ENCODE peak calls at places on chromosomes 3 and 15, in nine cellular contexts. One of them, this sample, is unnamed. For H3K9me3, the result is how much of the 10 kb centered on the place peaks cover.

GRCh38 chr3:8985876-8986275 is 22.6 kb upstream of the RAD18 start:
- DNase-seq in hepatocyte: no peak
- DNase-seq in DND-41: no peak
- DNase-seq in mammary epithelial cell: no peak
- DNase-seq in MM.1S: no peak
- DNase-seq in testis: no peak
- DNase-seq in heart right ventricle: no peak
- DNase-seq in stomach: no peak
- DNase-seq in effector memory CD4-positive, alpha-beta T cell: no peak
- DNase-seq in this sample: no peak

GRCh38 chr3:147118611-147119010 is 287.7 kb downstream of the ZIC4 start:
- DNase-seq in hepatocyte: no peak
- DNase-seq in DND-41: no peak
- DNase-seq in mammary epithelial cell: no peak
- DNase-seq in MM.1S: no peak
- DNase-seq in testis: no peak
- DNase-seq in heart right ventricle: no peak
- DNase-seq in stomach: no peak
- DNase-seq in effector memory CD4-positive, alpha-beta T cell: no peak
- DNase-seq in this sample: no peak

GRCh38 chr3:59709702-59710555 is 660.1 kb upstream of the CFAP20DC start:
- DNase-seq in hepatocyte: no peak
- DNase-seq in DND-41: peak
- DNase-seq in mammary epithelial cell: no peak
- DNase-seq in MM.1S: peak
- DNase-seq in testis: peak
- DNase-seq in heart right ventricle: peak
- DNase-seq in stomach: peak
- DNase-seq in effector memory CD4-positive, alpha-beta T cell: no peak
- DNase-seq in this sample: peak

GRCh38 chr15:38928431-38928830 is 363.8 kb upstream of the RASGRP1 start:
- DNase-seq in hepatocyte: no peak
- DNase-seq in DND-41: no peak
- DNase-seq in mammary epithelial cell: no peak
- DNase-seq in MM.1S: no peak
- DNase-seq in testis: no peak
- DNase-seq in heart right ventricle: no peak
- DNase-seq in stomach: no peak
- DNase-seq in effector memory CD4-positive, alpha-beta T cell: no peak
- DNase-seq in this sample: no peak

GRCh38 chr3:184031187-184031792 is at the start of gene HTR3D:
- DNase-seq in hepatocyte: no peak
- DNase-seq in DND-41: no peak
- DNase-seq in mammary epithelial cell: no peak
- DNase-seq in MM.1S: no peak
- DNase-seq in testis: no peak
- DNase-seq in heart right ventricle: no peak
- DNase-seq in stomach: no peak
- DNase-seq in effector memory CD4-positive, alpha-beta T cell: no peak
- DNase-seq in this sample: no peak

GRCh38 chr3:11661827-11662226 is 18.1 kb upstream of the VGLL4 start:
- DNase-seq in hepatocyte: no peak
- DNase-seq in DND-41: no peak
- DNase-seq in mammary epithelial cell: peak
- DNase-seq in MM.1S: no peak
- DNase-seq in testis: no peak
- DNase-seq in heart right ventricle: no peak
- DNase-seq in stomach: no peak
- DNase-seq in effector memory CD4-positive, alpha-beta T cell: no peak
- DNase-seq in this sample: no peak

GRCh38 chr3:129756871-129757270 is 136.6 kb downstream of the TMCC1 start:
- DNase-seq in hepatocyte: no peak
- DNase-seq in DND-41: no peak
- DNase-seq in mammary epithelial cell: no peak
- DNase-seq in MM.1S: no peak
- DNase-seq in testis: no peak
- DNase-seq in heart right ventricle: no peak
- DNase-seq in stomach: no peak
- DNase-seq in effector memory CD4-positive, alpha-beta T cell: no peak
- DNase-seq in this sample: no peak

GRCh38 chr3:154334973-154335420 is 10.7 kb upstream of the DHX36 start:
- DNase-seq in hepatocyte: peak
- DNase-seq in DND-41: no peak
- DNase-seq in mammary epithelial cell: peak
- DNase-seq in MM.1S: peak
- DNase-seq in testis: no peak
- DNase-seq in heart right ventricle: no peak
- DNase-seq in stomach: no peak
- DNase-seq in effector memory CD4-positive, alpha-beta T cell: no peak
- DNase-seq in this sample: no peak

GRCh38 chr15:19987389-19988048 is 554.1 kb downstream of the GOLGA6L6 start:
- DNase-seq in hepatocyte: no peak
- DNase-seq in DND-41: peak
- DNase-seq in mammary epithelial cell: no peak
- DNase-seq in MM.1S: no peak
- DNase-seq in testis: peak
- DNase-seq in heart right ventricle: no peak
- DNase-seq in stomach: no peak
- DNase-seq in effector memory CD4-positive, alpha-beta T cell: no peak
- DNase-seq in this sample: no peak

GRCh38 chr3:48634661-48635221 is 520 bp downstream of the SLC26A6 start:
- DNase-seq in hepatocyte: peak
- DNase-seq in DND-41: peak
- DNase-seq in mammary epithelial cell: peak
- DNase-seq in MM.1S: peak
- DNase-seq in testis: peak
- DNase-seq in heart right ventricle: peak
- DNase-seq in stomach: peak
- DNase-seq in effector memory CD4-positive, alpha-beta T cell: peak
- DNase-seq in this sample: peak

GRCh38 chr3:9778518-9779129 is 8.9 kb upstream of the CAMK1 start:
- DNase-seq in hepatocyte: no peak
- DNase-seq in DND-41: no peak
- DNase-seq in mammary epithelial cell: no peak
- DNase-seq in MM.1S: no peak
- DNase-seq in testis: no peak
- DNase-seq in heart right ventricle: no peak
- DNase-seq in stomach: no peak
- DNase-seq in effector memory CD4-positive, alpha-beta T cell: no peak
- DNase-seq in this sample: no peak

GRCh38 chr3:4977001-4977888 is 2.0 kb upstream of the BHLHE40 start:
- DNase-seq in hepatocyte: peak
- DNase-seq in DND-41: peak
- DNase-seq in mammary epithelial cell: peak
- DNase-seq in MM.1S: peak
- DNase-seq in testis: peak
- DNase-seq in heart right ventricle: peak
- DNase-seq in stomach: peak
- DNase-seq in effector memory CD4-positive, alpha-beta T cell: peak
- DNase-seq in this sample: peak

GRCh38 chr3:156674911-156675743 is 737 bp downstream of the TIPARP start:
- DNase-seq in hepatocyte: peak
- DNase-seq in DND-41: peak
- DNase-seq in mammary epithelial cell: peak
- DNase-seq in MM.1S: peak
- DNase-seq in testis: peak
- DNase-seq in heart right ventricle: peak
- DNase-seq in stomach: peak
- DNase-seq in effector memory CD4-positive, alpha-beta T cell: peak
- DNase-seq in this sample: peak

GRCh38 chr3:111717601-111718000 is 122.5 kb upstream of the ZBED2 start:
- DNase-seq in hepatocyte: peak
- DNase-seq in DND-41: peak
- DNase-seq in mammary epithelial cell: peak
- DNase-seq in MM.1S: peak
- DNase-seq in testis: peak
- DNase-seq in heart right ventricle: peak
- DNase-seq in stomach: peak
- DNase-seq in effector memory CD4-positive, alpha-beta T cell: peak
- DNase-seq in this sample: peak

DNA sequence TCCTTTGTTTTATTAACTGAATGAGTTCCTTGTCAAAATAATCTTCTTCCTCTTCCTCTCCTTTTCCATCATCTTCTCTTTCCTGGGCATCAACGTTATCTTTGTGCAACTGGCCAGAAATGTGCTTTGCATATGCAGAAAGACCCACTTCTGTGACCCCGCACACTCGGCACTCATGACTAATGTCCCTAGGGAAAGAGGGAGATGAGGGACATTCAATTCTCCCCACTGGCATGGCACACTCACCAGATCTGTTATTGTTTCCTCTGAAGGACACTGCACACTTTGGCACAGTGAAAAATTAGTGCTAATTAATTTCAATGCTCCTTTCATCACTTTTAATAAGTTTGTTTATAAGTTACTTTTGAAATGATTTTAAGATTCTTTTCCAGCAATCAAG is 34.0 kb downstream of the ZNF106 start:
- DNase-seq in hepatocyte: no peak
- DNase-seq in DND-41: no peak
- DNase-seq in mammary epithelial cell: no peak
- DNase-seq in MM.1S: no peak
- DNase-seq in testis: no peak
- DNase-seq in heart right ventricle: peak
- DNase-seq in stomach: no peak
- DNase-seq in effector memory CD4-positive, alpha-beta T cell: no peak
- DNase-seq in this sample: no peak
- H3K4me3 ChIP-seq in hepatocyte: peak
- H3K4me3 ChIP-seq in DND-41: no peak
- H3K4me3 ChIP-seq in mammary epithelial cell: no peak
- H3K4me3 ChIP-seq in MM.1S: no peak
- H3K4me3 ChIP-seq in testis: no peak
- H3K4me3 ChIP-seq in heart right ventricle: peak
- H3K4me3 ChIP-seq in stomach: no peak
- H3K4me3 ChIP-seq in effector memory CD4-positive, alpha-beta T cell: no peak
- H3K4me3 ChIP-seq in this sample: no peak

GRCh38 chr15:81161851-81162250 is 27.8 kb downstream of the CFAP161 start:
- DNase-seq in hepatocyte: no peak
- DNase-seq in DND-41: no peak
- DNase-seq in mammary epithelial cell: no peak
- DNase-seq in MM.1S: no peak
- DNase-seq in testis: no peak
- DNase-seq in heart right ventricle: no peak
- DNase-seq in stomach: no peak
- DNase-seq in effector memory CD4-positive, alpha-beta T cell: no peak
- DNase-seq in this sample: no peak

GRCh38 chr15:81163961-81164800 is 30.1 kb downstream of the CFAP161 start:
- DNase-seq in hepatocyte: no peak
- DNase-seq in DND-41: peak
- DNase-seq in mammary epithelial cell: peak
- DNase-seq in MM.1S: no peak
- DNase-seq in testis: no peak
- DNase-seq in heart right ventricle: no peak
- DNase-seq in stomach: no peak
- DNase-seq in effector memory CD4-positive, alpha-beta T cell: no peak
- DNase-seq in this sample: no peak

GRCh38 chr15:81166949-81167816 is 29.5 kb upstream of the IL16 start:
- DNase-seq in hepatocyte: no peak
- DNase-seq in DND-41: no peak
- DNase-seq in mammary epithelial cell: no peak
- DNase-seq in MM.1S: no peak
- DNase-seq in testis: peak
- DNase-seq in heart right ventricle: peak
- DNase-seq in stomach: no peak
- DNase-seq in effector memory CD4-positive, alpha-beta T cell: no peak
- DNase-seq in this sample: no peak

GRCh38 chr15:81168680-81169079 is 28.0 kb upstream of the IL16 start:
- DNase-seq in hepatocyte: no peak
- DNase-seq in DND-41: no peak
- DNase-seq in mammary epithelial cell: no peak
- DNase-seq in MM.1S: no peak
- DNase-seq in testis: no peak
- DNase-seq in heart right ventricle: no peak
- DNase-seq in stomach: no peak
- DNase-seq in effector memory CD4-positive, alpha-beta T cell: no peak
- DNase-seq in this sample: no peak

GRCh38 chr15:81165565-81165964 is 31.1 kb upstream of the IL16 start:
- DNase-seq in hepatocyte: no peak
- DNase-seq in DND-41: no peak
- DNase-seq in mammary epithelial cell: peak
- DNase-seq in MM.1S: no peak
- DNase-seq in testis: no peak
- DNase-seq in heart right ventricle: no peak
- DNase-seq in stomach: no peak
- DNase-seq in effector memory CD4-positive, alpha-beta T cell: no peak
- DNase-seq in this sample: no peak
- H3K9me3 ChIP-seq in hepatocyte: under half
- H3K9me3 ChIP-seq in DND-41: under half
- H3K9me3 ChIP-seq in mammary epithelial cell: under half
- H3K9me3 ChIP-seq in MM.1S: under half
- H3K9me3 ChIP-seq in testis: under half
- H3K9me3 ChIP-seq in heart right ventricle: under half
- H3K9me3 ChIP-seq in stomach: under half
- H3K9me3 ChIP-seq in effector memory CD4-positive, alpha-beta T cell: under half
- H3K9me3 ChIP-seq in this sample: under half

DNA sequence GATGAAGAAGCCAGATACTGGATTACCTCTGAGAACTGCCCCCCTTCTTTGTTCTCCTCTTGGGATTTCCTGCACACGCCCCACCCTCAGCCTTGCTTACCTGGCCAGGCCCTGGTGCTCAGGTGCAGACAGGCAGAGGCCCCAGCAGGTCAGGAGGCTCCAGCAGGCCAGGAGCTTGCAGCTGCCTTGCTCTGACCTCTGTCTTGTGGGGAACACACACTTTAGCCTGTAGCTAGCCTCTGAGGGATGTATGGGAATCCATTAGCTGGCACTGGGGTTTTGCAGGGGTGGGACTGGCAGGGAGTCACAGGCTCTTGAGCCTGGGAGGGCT is 2.7 kb downstream of the SMAD6 start:
- DNase-seq in hepatocyte: peak
- DNase-seq in DND-41: no peak
- DNase-seq in mammary epithelial cell: no peak
- DNase-seq in MM.1S: no peak
- DNase-seq in testis: no peak
- DNase-seq in heart right ventricle: no peak
- DNase-seq in stomach: peak
- DNase-seq in effector memory CD4-positive, alpha-beta T cell: no peak
- DNase-seq in this sample: no peak
- H3K4me3 ChIP-seq in hepatocyte: peak
- H3K4me3 ChIP-seq in DND-41: peak
- H3K4me3 ChIP-seq in mammary epithelial cell: no peak
- H3K4me3 ChIP-seq in MM.1S: no peak
- H3K4me3 ChIP-seq in testis: no peak
- H3K4me3 ChIP-seq in heart right ventricle: peak
- H3K4me3 ChIP-seq in stomach: peak
- H3K4me3 ChIP-seq in effector memory CD4-positive, alpha-beta T cell: no peak
- H3K4me3 ChIP-seq in this sample: no peak

GRCh38 chr3:123859177-123859576 is 25.0 kb downstream of the MYLK start:
- DNase-seq in hepatocyte: no peak
- DNase-seq in DND-41: no peak
- DNase-seq in mammary epithelial cell: no peak
- DNase-seq in MM.1S: no peak
- DNase-seq in testis: no peak
- DNase-seq in heart right ventricle: no peak
- DNase-seq in stomach: no peak
- DNase-seq in effector memory CD4-positive, alpha-beta T cell: no peak
- DNase-seq in this sample: no peak

GRCh38 chr3:123853686-123854372 is 30.3 kb downstream of the MYLK start:
- DNase-seq in hepatocyte: no peak
- DNase-seq in DND-41: no peak
- DNase-seq in mammary epithelial cell: no peak
- DNase-seq in MM.1S: no peak
- DNase-seq in testis: no peak
- DNase-seq in heart right ventricle: no peak
- DNase-seq in stomach: no peak
- DNase-seq in effector memory CD4-positive, alpha-beta T cell: no peak
- DNase-seq in this sample: no peak

GRCh38 chr3:123854905-123855304 is 29.2 kb downstream of the MYLK start:
- DNase-seq in hepatocyte: no peak
- DNase-seq in DND-41: no peak
- DNase-seq in mammary epithelial cell: no peak
- DNase-seq in MM.1S: no peak
- DNase-seq in testis: no peak
- DNase-seq in heart right ventricle: no peak
- DNase-seq in stomach: no peak
- DNase-seq in effector memory CD4-positive, alpha-beta T cell: no peak
- DNase-seq in this sample: no peak
- H3K9me3 ChIP-seq in hepatocyte: under half
- H3K9me3 ChIP-seq in DND-41: under half
- H3K9me3 ChIP-seq in mammary epithelial cell: under half
- H3K9me3 ChIP-seq in MM.1S: under half
- H3K9me3 ChIP-seq in testis: under half
- H3K9me3 ChIP-seq in heart right ventricle: under half
- H3K9me3 ChIP-seq in stomach: under half
- H3K9me3 ChIP-seq in effector memory CD4-positive, alpha-beta T cell: under half
- H3K9me3 ChIP-seq in this sample: under half

This sample was measured in CD8-positive, alpha-beta T cell.